ENCODE peak calls at places on chromosome 1, in seven cellular contexts. C is SW480; N is stimulated activated CD4-positive, alpha-beta T cell treated with anti-CD3 and anti-CD28 coated beads, Interleukin-2, amount 100 ng/mL, for 48 hours; I is NAMALWA; U is astrocyte of the spinal cord; E is activated T-cell treated with anti-CD3 and anti-CD28 coated beads, Interleukin-2, amount 50 U/mL, for 24 hours; A is LoVo. V is an unnamed sample.
A peak's percentile ranks its signal among the peaks of the same experiment; 100 is the strongest.

GRCh38 chr1:182384387-182384960 is 7.1 kb downstream of the GLUL start:
- DNase-seq in U (no peak), E (no peak), I (no peak), A (no peak), C (no peak), N (no peak), V (no peak)

GRCh38 chr1:90339822-90340221 is 344.9 kb downstream of the ZNF326 start:
- DNase-seq in A (no peak), C (no peak), E (no peak), U (no peak), N (no peak), I (no peak), V (no peak)

GRCh38 chr1:29121951-29122661 is 1.6 kb downstream of the TMEM200B start:
- DNase-seq in I (no peak), A (no peak), U (peak; percentile 64), E (peak; percentile 48), N (no peak), C (no peak), V (no peak)

GRCh38 chr1:109904105-109904817 is 6.4 kb upstream of the CSF1 start:
- DNase-seq in N (no peak), E (no peak), C (peak; percentile 83), A (no peak), U (peak; percentile 51), I (no peak), V (no peak)

GRCh38 chr1:58592521-58593134 is 15.6 kb upstream of the TACSTD2 start:
- DNase-seq in C (no peak), N (no peak), A (peak; percentile 30), U (peak; percentile 85), E (no peak), I (no peak), V (no peak)

GRCh38 chr1:207861442-207862177 is 49.3 kb downstream of the CD34 start:
- DNase-seq in N (no peak), C (peak; percentile 52), U (no peak), A (no peak), I (no peak), E (peak; percentile 56), V (peak; percentile 46)

GRCh38 chr1:11680270-11681070 is 478 bp downstream of the MAD2L2 start:
- DNase-seq in A (no peak), U (no peak), N (no peak), E (no peak), C (no peak), I (no peak), V (no peak)

GRCh38 chr1:99527078-99527477 is 118.8 kb upstream of the PALMD start:
- DNase-seq in I (peak; percentile 36), E (no peak), A (no peak), C (peak; percentile 17), N (no peak), U (peak; percentile 36), V (no peak)

GRCh38 chr1:21539933-21540332 is 30.7 kb downstream of the ALPL start:
- DNase-seq in A (no peak), E (no peak), C (no peak), N (no peak), U (no peak), I (peak; percentile 18), V (no peak)

V was measured in small intestine.